ENCODE peak calls at places on chromosomes 5 and 9, in eight cellular contexts. S is amniotic epithelial cell; A is effector memory CD4-positive, alpha-beta T cell; U is T-cell; H is PC-9; D is NCI-H2081; M is GM23248; W is pulmonary artery endothelial cell. C is an unnamed sample.
A peak's percentile ranks its signal among the peaks of the same experiment; 100 is the strongest.

GRCh38 chr5:3943803-3944202 is 348.2 kb downstream of the IRX1 start:
- DNase-seq in U (no peak), H (no peak), D (no peak), M (no peak), S (no peak), W (no peak), A (no peak), C (no peak)

GRCh38 chr9:122228191-122228905 is 409 bp downstream of the LHX6 start:
- DNase-seq in W (no peak), M (peak; percentile 49), U (no peak), S (no peak), H (peak; percentile 16), D (no peak), A (no peak), C (no peak)

GRCh38 chr5:60803712-60804111 is 40.4 kb downstream of the ELOVL7 start:
- DNase-seq in A (no peak), D (no peak), S (no peak), M (no peak), U (no peak), W (no peak), H (no peak), C (no peak)

GRCh38 chr9:36450110-36450732 is 50.2 kb upstream of the RNF38 start:
- DNase-seq in S (peak; percentile 47), H (peak; percentile 14), M (peak; percentile 78), U (no peak), W (no peak), A (no peak), D (peak; percentile 65), C (peak; percentile 68)

GRCh38 chr5:107108111-107108510 is 562.6 kb downstream of the EFNA5 start:
- DNase-seq in H (no peak), A (no peak), S (peak; percentile 68), W (no peak), D (no peak), U (no peak), M (no peak), C (no peak)

GRCh38 chr5:159899067-159900049 is 16.9 kb upstream of the ADRA1B start:
- DNase-seq in U (no peak), A (no peak), D (no peak), W (no peak), S (peak; percentile 84), M (peak; percentile 73), H (no peak), C (no peak)

GRCh38 chr9:96493757-96494156 is 43.8 kb downstream of the HABP4 start:
- DNase-seq in A (no peak), D (no peak), S (no peak), M (no peak), U (no peak), W (no peak), H (no peak), C (no peak)

GRCh38 chr5:12805165-12805698 is 901.0 kb upstream of the CTNND2 start:
- DNase-seq in H (peak; percentile 11), U (no peak), M (no peak), A (no peak), W (no peak), S (no peak), D (no peak), C (no peak)

GRCh38 chr9:81588148-81588874 is 101.0 kb downstream of the TLE1 start:
- DNase-seq in M (peak; percentile 90), H (peak; percentile 56), W (peak; percentile 85), U (no peak), A (no peak), S (peak; percentile 97), D (peak; percentile 42), C (peak; percentile 61)

GRCh38 chr5:1325870-1326546 is 18.9 kb downstream of the CLPTM1L start:
- DNase-seq in A (no peak), U (no peak), S (peak; percentile 6), D (no peak), W (no peak), M (peak; percentile 49), H (peak; percentile 38), C (no peak)

GRCh38 chr5:15592728-15593127 is 92.7 kb downstream of the FBXL7 start:
- DNase-seq in H (no peak), A (no peak), W (no peak), M (no peak), D (no peak), U (no peak), S (no peak), C (no peak)

C was measured in fibroblast of pulmonary artery.